ENCODE peak calls at places on chromosome 5, in four cellular contexts. S, B, C and X are unnamed samples.

GRCh38 chr5:5078009-5078897 is 61.9 kb upstream of the ADAMTS16 start:
- DNase-seq in S (no peak), C (no peak), B (no peak), X (no peak)

GRCh38 chr5:107501965-107502691 is 168.6 kb downstream of the EFNA5 start:
- DNase-seq in S (no peak), C (no peak), B (no peak), X (no peak)

GRCh38 chr5:4511996-4512656 is 628.0 kb upstream of the ADAMTS16 start:
- DNase-seq in C (no peak), B (peak), S (no peak), X (no peak)

GRCh38 chr5:176853151-176853793 is 42.9 kb downstream of the UNC5A start:
- DNase-seq in C (no peak), B (no peak), S (no peak), X (no peak)

GRCh38 chr5:111158105-111158744 is 66.0 kb upstream of the CAMK4 start:
- DNase-seq in S (peak), C (peak), B (peak), X (peak)

GRCh38 chr5:14402424-14402823 is 179.2 kb upstream of the OTULINL start:
- DNase-seq in C (no peak), S (no peak), B (no peak), X (no peak)

GRCh38 chr5:159571501-159572244 is 241.4 kb upstream of the IL12B start:
- DNase-seq in B (no peak), C (no peak), S (no peak), X (no peak)

GRCh38 chr5:142969186-142969585 is 199.0 kb downstream of the ARHGAP26 start:
- DNase-seq in S (no peak), B (no peak), C (no peak), X (no peak)